ENCODE peak calls at places on chromosome X, in ten cellular contexts. One of them, this sample, is unnamed. For H3K4me1, the result is how much of the 10 kb centered on the place peaks cover.

GRCh38 chrX:153931748-153932147 is 3.1 kb downstream of the NAA10 start:
- DNase-seq in body of pancreas: no peak
- DNase-seq in ovary: peak
- DNase-seq in naive thymus-derived CD4-positive, alpha-beta T cell: no peak
- DNase-seq in heart right ventricle: no peak
- DNase-seq in transverse colon: no peak
- DNase-seq in psoas muscle: no peak
- DNase-seq in OCI-LY7: no peak
- DNase-seq in right lobe of liver: no peak
- DNase-seq in prostate gland: no peak
- DNase-seq in this sample: no peak

GRCh38 chrX:154373340-154374306 is 811 bp downstream of the FLNA start:
- DNase-seq in right lobe of liver: peak
- DNase-seq in body of pancreas: peak
- DNase-seq in ovary: peak
- DNase-seq in naive thymus-derived CD4-positive, alpha-beta T cell: no peak
- DNase-seq in psoas muscle: no peak
- DNase-seq in prostate gland: peak
- DNase-seq in OCI-LY7: no peak
- DNase-seq in heart right ventricle: peak
- DNase-seq in transverse colon: peak
- DNase-seq in this sample: no peak

GRCh38 chrX:136194546-136194945 is 47.2 kb downstream of the FHL1 start:
- DNase-seq in heart right ventricle: no peak
- DNase-seq in ovary: no peak
- DNase-seq in psoas muscle: no peak
- DNase-seq in transverse colon: no peak
- DNase-seq in right lobe of liver: no peak
- DNase-seq in prostate gland: no peak
- DNase-seq in body of pancreas: no peak
- DNase-seq in OCI-LY7: no peak
- DNase-seq in naive thymus-derived CD4-positive, alpha-beta T cell: no peak
- DNase-seq in this sample: no peak

GRCh38 chrX:26783512-26784225 is 567.7 kb downstream of the MAGEB5 start:
- DNase-seq in prostate gland: no peak
- DNase-seq in OCI-LY7: peak
- DNase-seq in ovary: no peak
- DNase-seq in body of pancreas: peak
- DNase-seq in naive thymus-derived CD4-positive, alpha-beta T cell: no peak
- DNase-seq in right lobe of liver: no peak
- DNase-seq in psoas muscle: no peak
- DNase-seq in heart right ventricle: no peak
- DNase-seq in transverse colon: no peak
- DNase-seq in this sample: no peak

GRCh38 chrX:7690842-7691241 is 152.1 kb upstream of the VCX start:
- DNase-seq in right lobe of liver: no peak
- DNase-seq in heart right ventricle: no peak
- DNase-seq in naive thymus-derived CD4-positive, alpha-beta T cell: no peak
- DNase-seq in ovary: no peak
- DNase-seq in OCI-LY7: no peak
- DNase-seq in transverse colon: no peak
- DNase-seq in psoas muscle: no peak
- DNase-seq in prostate gland: no peak
- DNase-seq in body of pancreas: no peak
- DNase-seq in this sample: no peak

GRCh38 chrX:97326456-97326855 is 442.7 kb downstream of the RPA4 start:
- DNase-seq in psoas muscle: no peak
- DNase-seq in body of pancreas: no peak
- DNase-seq in heart right ventricle: no peak
- DNase-seq in right lobe of liver: no peak
- DNase-seq in ovary: no peak
- DNase-seq in OCI-LY7: peak
- DNase-seq in transverse colon: no peak
- DNase-seq in naive thymus-derived CD4-positive, alpha-beta T cell: no peak
- DNase-seq in prostate gland: no peak
- DNase-seq in this sample: no peak

GRCh38 chrX:43562372-43562771 is 93.7 kb upstream of the MAOA start:
- DNase-seq in body of pancreas: no peak
- DNase-seq in psoas muscle: no peak
- DNase-seq in right lobe of liver: no peak
- DNase-seq in OCI-LY7: no peak
- DNase-seq in transverse colon: no peak
- DNase-seq in ovary: no peak
- DNase-seq in naive thymus-derived CD4-positive, alpha-beta T cell: no peak
- DNase-seq in prostate gland: no peak
- DNase-seq in heart right ventricle: no peak
- DNase-seq in this sample: no peak

GRCh38 chrX:52271212-52271611 is 86.5 kb downstream of the MAGED4 start:
- DNase-seq in heart right ventricle: no peak
- DNase-seq in ovary: no peak
- DNase-seq in transverse colon: no peak
- DNase-seq in psoas muscle: no peak
- DNase-seq in prostate gland: no peak
- DNase-seq in OCI-LY7: peak
- DNase-seq in naive thymus-derived CD4-positive, alpha-beta T cell: no peak
- DNase-seq in right lobe of liver: no peak
- DNase-seq in body of pancreas: no peak
- DNase-seq in this sample: no peak

GRCh38 chrX:37543324-37543723 is 28.1 kb upstream of the LANCL3 start:
- DNase-seq in OCI-LY7: no peak
- DNase-seq in psoas muscle: no peak
- DNase-seq in naive thymus-derived CD4-positive, alpha-beta T cell: no peak
- DNase-seq in right lobe of liver: no peak
- DNase-seq in ovary: no peak
- DNase-seq in prostate gland: no peak
- DNase-seq in transverse colon: no peak
- DNase-seq in body of pancreas: no peak
- DNase-seq in heart right ventricle: no peak
- DNase-seq in this sample: no peak

GRCh38 chrX:50111762-50112161 is 89.0 kb downstream of the AKAP4 start:
- DNase-seq in prostate gland: peak
- DNase-seq in body of pancreas: peak
- DNase-seq in transverse colon: peak
- DNase-seq in heart right ventricle: peak
- DNase-seq in OCI-LY7: no peak
- DNase-seq in right lobe of liver: no peak
- DNase-seq in ovary: peak
- DNase-seq in psoas muscle: no peak
- DNase-seq in naive thymus-derived CD4-positive, alpha-beta T cell: no peak
- DNase-seq in this sample: no peak

GRCh38 chrX:107596651-107597050 is 31.7 kb upstream of the PRPS1 start:
- DNase-seq in psoas muscle: no peak
- DNase-seq in transverse colon: no peak
- DNase-seq in naive thymus-derived CD4-positive, alpha-beta T cell: no peak
- DNase-seq in body of pancreas: no peak
- DNase-seq in OCI-LY7: no peak
- DNase-seq in prostate gland: no peak
- DNase-seq in ovary: no peak
- DNase-seq in right lobe of liver: no peak
- DNase-seq in heart right ventricle: no peak
- DNase-seq in this sample: no peak

GRCh38 chrX:99301990-99302389 is 1108.1 kb downstream of the PCDH19 start:
- DNase-seq in body of pancreas: no peak
- DNase-seq in OCI-LY7: peak
- DNase-seq in heart right ventricle: no peak
- DNase-seq in prostate gland: no peak
- DNase-seq in naive thymus-derived CD4-positive, alpha-beta T cell: no peak
- DNase-seq in transverse colon: no peak
- DNase-seq in right lobe of liver: no peak
- DNase-seq in psoas muscle: no peak
- DNase-seq in ovary: no peak
- DNase-seq in this sample: no peak

GRCh38 chrX:106952988-106953387 is 32.8 kb downstream of the CLDN2 start:
- DNase-seq in heart right ventricle: no peak
- DNase-seq in right lobe of liver: no peak
- DNase-seq in prostate gland: no peak
- DNase-seq in body of pancreas: no peak
- DNase-seq in OCI-LY7: peak
- DNase-seq in naive thymus-derived CD4-positive, alpha-beta T cell: no peak
- DNase-seq in ovary: no peak
- DNase-seq in transverse colon: no peak
- DNase-seq in psoas muscle: no peak
- DNase-seq in this sample: no peak

GRCh38 chrX:16643160-16643559 is 6.8 kb upstream of the S100G start:
- DNase-seq in body of pancreas: no peak
- DNase-seq in psoas muscle: no peak
- DNase-seq in heart right ventricle: no peak
- DNase-seq in naive thymus-derived CD4-positive, alpha-beta T cell: no peak
- DNase-seq in OCI-LY7: no peak
- DNase-seq in ovary: no peak
- DNase-seq in prostate gland: no peak
- DNase-seq in right lobe of liver: no peak
- DNase-seq in transverse colon: no peak
- DNase-seq in this sample: no peak

GRCh38 chrX:104707042-104707441 is 141.0 kb downstream of the IL1RAPL2 start:
- DNase-seq in body of pancreas: no peak
- DNase-seq in heart right ventricle: no peak
- DNase-seq in transverse colon: no peak
- DNase-seq in naive thymus-derived CD4-positive, alpha-beta T cell: no peak
- DNase-seq in prostate gland: no peak
- DNase-seq in ovary: no peak
- DNase-seq in OCI-LY7: no peak
- DNase-seq in psoas muscle: no peak
- DNase-seq in right lobe of liver: no peak
- DNase-seq in this sample: no peak
- H3K27ac ChIP-seq in body of pancreas: no peak
- H3K27ac ChIP-seq in heart right ventricle: no peak
- H3K27ac ChIP-seq in transverse colon: no peak
- H3K27ac ChIP-seq in naive thymus-derived CD4-positive, alpha-beta T cell: no peak
- H3K27ac ChIP-seq in prostate gland: no peak
- H3K27ac ChIP-seq in ovary: no peak
- H3K27ac ChIP-seq in OCI-LY7: no peak
- H3K27ac ChIP-seq in psoas muscle: no peak
- H3K27ac ChIP-seq in right lobe of liver: no peak
- H3K27ac ChIP-seq in this sample: no peak

GRCh38 chrX:45767021-45767491 is 566.4 kb upstream of the DIPK2B start:
- DNase-seq in prostate gland: no peak
- DNase-seq in transverse colon: no peak
- DNase-seq in naive thymus-derived CD4-positive, alpha-beta T cell: no peak
- DNase-seq in psoas muscle: no peak
- DNase-seq in heart right ventricle: no peak
- DNase-seq in ovary: no peak
- DNase-seq in body of pancreas: no peak
- DNase-seq in OCI-LY7: no peak
- DNase-seq in right lobe of liver: no peak
- DNase-seq in this sample: no peak
- H3K4me1 ChIP-seq in prostate gland: under half
- H3K4me1 ChIP-seq in transverse colon: under half
- H3K4me1 ChIP-seq in naive thymus-derived CD4-positive, alpha-beta T cell: under half
- H3K4me1 ChIP-seq in psoas muscle: under half
- H3K4me1 ChIP-seq in heart right ventricle: under half
- H3K4me1 ChIP-seq in ovary: under half
- H3K4me1 ChIP-seq in body of pancreas: under half
- H3K4me1 ChIP-seq in OCI-LY7: under half
- H3K4me1 ChIP-seq in right lobe of liver: under half
- H3K4me1 ChIP-seq in this sample: half or more

GRCh38 chrX:134460005-134460860 is at the start of gene HPRT1:
- DNase-seq in body of pancreas: peak
- DNase-seq in heart right ventricle: peak
- DNase-seq in naive thymus-derived CD4-positive, alpha-beta T cell: peak
- DNase-seq in transverse colon: peak
- DNase-seq in OCI-LY7: peak
- DNase-seq in psoas muscle: peak
- DNase-seq in ovary: peak
- DNase-seq in prostate gland: peak
- DNase-seq in right lobe of liver: peak
- DNase-seq in this sample: peak

GRCh38 chrX:134462927-134463326 is 3.0 kb downstream of the HPRT1 start:
- DNase-seq in naive thymus-derived CD4-positive, alpha-beta T cell: no peak
- DNase-seq in ovary: no peak
- DNase-seq in heart right ventricle: no peak
- DNase-seq in psoas muscle: no peak
- DNase-seq in OCI-LY7: no peak
- DNase-seq in transverse colon: no peak
- DNase-seq in right lobe of liver: no peak
- DNase-seq in body of pancreas: no peak
- DNase-seq in prostate gland: no peak
- DNase-seq in this sample: no peak

GRCh38 chrX:134457708-134458107 is 2.3 kb upstream of the HPRT1 start:
- DNase-seq in OCI-LY7: no peak
- DNase-seq in ovary: no peak
- DNase-seq in naive thymus-derived CD4-positive, alpha-beta T cell: no peak
- DNase-seq in heart right ventricle: no peak
- DNase-seq in psoas muscle: no peak
- DNase-seq in body of pancreas: no peak
- DNase-seq in prostate gland: no peak
- DNase-seq in right lobe of liver: no peak
- DNase-seq in transverse colon: no peak
- DNase-seq in this sample: no peak

GRCh38 chrX:134460861-134461218 is 875 bp downstream of the HPRT1 start:
- DNase-seq in right lobe of liver: no peak
- DNase-seq in prostate gland: no peak
- DNase-seq in body of pancreas: no peak
- DNase-seq in heart right ventricle: no peak
- DNase-seq in transverse colon: no peak
- DNase-seq in OCI-LY7: peak
- DNase-seq in naive thymus-derived CD4-positive, alpha-beta T cell: no peak
- DNase-seq in ovary: no peak
- DNase-seq in psoas muscle: no peak
- DNase-seq in this sample: no peak

DNA sequence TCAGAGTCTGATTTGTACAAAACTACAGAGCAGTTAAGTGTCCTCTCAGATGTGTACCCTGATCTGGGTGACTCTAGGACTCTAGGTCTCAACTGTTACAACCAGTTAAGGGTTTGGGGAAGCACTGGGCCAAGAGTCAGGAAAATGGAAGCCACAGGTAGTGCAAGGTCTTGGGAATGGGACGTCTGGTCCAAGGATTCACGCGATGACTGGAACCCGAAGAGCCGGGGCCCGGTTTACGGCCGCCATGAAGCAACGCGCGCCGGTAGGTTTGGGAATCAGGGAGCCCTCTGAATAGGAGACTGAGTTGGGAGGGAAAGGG is 321 bp upstream of the HPRT1 start:
- DNase-seq in right lobe of liver: no peak
- DNase-seq in transverse colon: no peak
- DNase-seq in heart right ventricle: no peak
- DNase-seq in psoas muscle: no peak
- DNase-seq in body of pancreas: no peak
- DNase-seq in OCI-LY7: peak
- DNase-seq in naive thymus-derived CD4-positive, alpha-beta T cell: no peak
- DNase-seq in ovary: no peak
- DNase-seq in prostate gland: no peak
- DNase-seq in this sample: no peak
- H3K4me3 ChIP-seq in right lobe of liver: peak
- H3K4me3 ChIP-seq in transverse colon: peak
- H3K4me3 ChIP-seq in heart right ventricle: peak
- H3K4me3 ChIP-seq in psoas muscle: peak
- H3K4me3 ChIP-seq in body of pancreas: no peak
- H3K4me3 ChIP-seq in OCI-LY7: peak
- H3K4me3 ChIP-seq in naive thymus-derived CD4-positive, alpha-beta T cell: peak
- H3K4me3 ChIP-seq in ovary: peak
- H3K4me3 ChIP-seq in prostate gland: peak
- H3K4me3 ChIP-seq in this sample: peak

DNA sequence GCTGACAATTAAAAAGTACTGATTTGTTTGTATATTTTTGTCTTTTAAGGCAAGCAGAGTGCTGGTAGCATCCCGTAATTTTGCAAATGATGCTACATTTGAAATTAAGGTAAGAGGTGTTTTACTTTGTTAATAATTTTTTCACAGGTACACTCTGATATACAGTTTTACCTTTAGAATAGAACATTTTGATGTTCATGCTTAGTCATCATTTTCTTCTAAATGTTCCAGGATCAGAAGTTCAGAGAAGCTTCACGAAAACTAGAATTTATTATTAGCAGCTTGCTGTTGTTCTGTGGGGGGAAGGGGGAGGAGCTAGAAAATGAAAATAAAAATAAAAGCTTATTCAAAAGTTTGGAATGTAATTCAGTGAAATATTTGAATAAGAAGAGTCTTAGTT is 5.5 kb downstream of the PDHA1 start:
- DNase-seq in transverse colon: no peak
- DNase-seq in ovary: no peak
- DNase-seq in prostate gland: no peak
- DNase-seq in heart right ventricle: no peak
- DNase-seq in body of pancreas: no peak
- DNase-seq in right lobe of liver: no peak
- DNase-seq in naive thymus-derived CD4-positive, alpha-beta T cell: no peak
- DNase-seq in psoas muscle: no peak
- DNase-seq in OCI-LY7: no peak
- DNase-seq in this sample: no peak
- H3K27ac ChIP-seq in transverse colon: no peak
- H3K27ac ChIP-seq in ovary: no peak
- H3K27ac ChIP-seq in prostate gland: no peak
- H3K27ac ChIP-seq in heart right ventricle: no peak
- H3K27ac ChIP-seq in body of pancreas: no peak
- H3K27ac ChIP-seq in right lobe of liver: no peak
- H3K27ac ChIP-seq in naive thymus-derived CD4-positive, alpha-beta T cell: no peak
- H3K27ac ChIP-seq in psoas muscle: no peak
- H3K27ac ChIP-seq in OCI-LY7: no peak
- H3K27ac ChIP-seq in this sample: no peak

This sample was measured in CD4-positive, alpha-beta memory T cell.